ENCODE peak calls at places on chromosome 13, in eight cellular contexts. I is transverse colon, E is T-helper 17 cell, Y is coronary artery, Z is T follicular helper cell, J is endothelial cell of umbilical vein, T is keratinocyte, R is AG08396. H is an unnamed sample.

GRCh38 chr13:70107498-70108271 is at the start of gene ATXN8OS:
- DNase-seq in Y (no peak), I (no peak), E (no peak), T (no peak), R (no peak), Z (no peak), J (no peak), H (no peak)

GRCh38 chr13:40402931-40403412 is 263.5 kb downstream of the FOXO1 start:
- DNase-seq in R (peak), Y (no peak), E (no peak), J (peak), I (no peak), Z (no peak), T (no peak), H (no peak)

GRCh38 chr13:78603240-78603947 is at the start of gene POU4F1:
- DNase-seq in Z (peak), T (peak), Y (no peak), J (peak), E (peak), R (peak), I (peak), H (peak)

GRCh38 chr13:28531195-28531955 is 36.4 kb upstream of the FLT1 start:
- DNase-seq in R (peak), E (no peak), Z (no peak), I (peak), Y (no peak), J (peak), T (no peak), H (no peak)

GRCh38 chr13:37277435-37278144 is 172.1 kb upstream of the CSNK1A1L start:
- DNase-seq in I (no peak), E (no peak), J (no peak), Y (no peak), T (no peak), Z (no peak), R (peak), H (no peak)

GRCh38 chr13:100636441-100636840 is 38.2 kb downstream of the TMTC4 start:
- DNase-seq in I (no peak), Z (no peak), Y (no peak), R (no peak), J (no peak), E (no peak), T (no peak), H (no peak)

GRCh38 chr13:75271851-75272250 is 210.1 kb downstream of the TBC1D4 start:
- DNase-seq in Y (no peak), Z (no peak), E (no peak), J (no peak), I (no peak), R (no peak), T (no peak), H (no peak)

GRCh38 chr13:32902898-32903297 is 113.3 kb upstream of the KL start:
- DNase-seq in E (no peak), R (peak), T (no peak), J (no peak), Y (peak), I (peak), Z (no peak), H (no peak)

GRCh38 chr13:29676941-29677452 is 81.5 kb upstream of the SLC7A1 start:
- DNase-seq in Z (no peak), T (peak), J (no peak), R (no peak), Y (no peak), E (no peak), I (peak), H (no peak)

GRCh38 chr13:51848674-51849073 is 3.7 kb upstream of the TMEM272 start:
- DNase-seq in Y (no peak), I (no peak), R (peak), J (peak), Z (no peak), T (no peak), E (no peak), H (no peak)

GRCh38 chr13:101979825-101980224 is 422.0 kb downstream of the FGF14 start:
- DNase-seq in R (no peak), Y (no peak), J (no peak), E (no peak), T (no peak), I (no peak), Z (no peak), H (no peak)

H was measured in T-helper 2 cell.